ENCODE peak calls at places on chromosomes 5 and 9, in four cellular contexts. J is stomach, N is AG04449, Y is AG09319. L is an unnamed sample.

GRCh38 chr5:96602776-96603175 is 59.4 kb upstream of the CAST start:
- DNase-seq in N (no peak), Y (no peak), J (no peak), L (no peak)

GRCh38 chr5:125835293-125836172 is 587.7 kb upstream of the GRAMD2B start:
- DNase-seq in J (peak; percentile 48), Y (no peak), N (no peak), L (no peak)

GRCh38 chr5:10021248-10021647 is 228.4 kb downstream of the ATPSCKMT start:
- DNase-seq in J (no peak), N (no peak), Y (no peak), L (no peak)

GRCh38 chr5:56815657-56816545 is 552 bp downstream of the MAP3K1 start:
- DNase-seq in J (peak; percentile 34), Y (no peak), N (no peak), L (peak; percentile 86)

GRCh38 chr5:472076-472655 is 29.2 kb downstream of the EXOC3 start:
- DNase-seq in Y (no peak), J (peak; percentile 45), N (no peak), L (no peak)

GRCh38 chr5:115601709-115602584 is at the start of gene TICAM2:
- DNase-seq in N (no peak), J (peak; percentile 56), Y (no peak), L (no peak)

GRCh38 chr9:121850366-121850765 is 198.9 kb downstream of the DAB2IP start:
- DNase-seq in N (no peak), J (no peak), Y (no peak), L (peak; percentile 25)

GRCh38 chr5:138469540-138470321 is 4.5 kb downstream of the EGR1 start:
- DNase-seq in Y (peak; percentile 87), N (peak; percentile 84), J (peak; percentile 55), L (peak; percentile 94)

GRCh38 chr9:107624216-107624948 is 134.8 kb upstream of the KLF4 start:
- DNase-seq in J (no peak), Y (no peak), N (no peak), L (no peak)

GRCh38 chr5:151191661-151192060 is 32.2 kb downstream of the CCDC69 start:
- DNase-seq in N (no peak), Y (no peak), J (no peak), L (no peak)

GRCh38 chr9:136171801-136172411 is 33.0 kb downstream of the LHX3 start:
- DNase-seq in N (no peak), Y (no peak), J (no peak), L (no peak)

GRCh38 chr5:163339148-163339547 is 98.2 kb upstream of the CCNG1 start:
- DNase-seq in J (no peak), Y (no peak), N (no peak), L (no peak)

GRCh38 chr5:100840364-100840763 is 62.7 kb downstream of the ST8SIA4 start:
- DNase-seq in J (no peak), Y (no peak), N (no peak), L (no peak)

GRCh38 chr5:40291338-40291737 is 388.4 kb upstream of the PTGER4 start:
- DNase-seq in N (no peak), J (no peak), Y (no peak), L (no peak)

GRCh38 chr5:103562084-103562452 is 521 bp downstream of the NUDT12 start:
- DNase-seq in N (no peak), Y (no peak), J (no peak), L (no peak)

GRCh38 chr5:68258531-68258930 is 43.0 kb downstream of the PIK3R1 start:
- DNase-seq in N (no peak), Y (no peak), J (no peak), L (no peak)

GRCh38 chr5:159341914-159342313 is 11.6 kb upstream of the IL12B start:
- DNase-seq in J (no peak), Y (peak; percentile 32), N (no peak), L (no peak)

GRCh38 chr5:34822921-34823715 is 15.8 kb upstream of the TTC23L start:
- DNase-seq in J (no peak), Y (no peak), N (no peak), L (no peak)

GRCh38 chr5:36033050-36033449 is 33.6 kb downstream of the UGT3A2 start:
- DNase-seq in J (no peak), Y (no peak), N (no peak), L (no peak)

GRCh38 chr5:169416583-169417196 is 115.8 kb upstream of the SLIT3 start:
- DNase-seq in J (no peak), N (peak; percentile 83), Y (peak; percentile 89), L (no peak)

GRCh38 chr5:64814073-64814472 is 45.3 kb downstream of the CWC27 start:
- DNase-seq in N (no peak), Y (no peak), J (no peak), L (no peak)

GRCh38 chr5:88889165-88890069 is 6.4 kb upstream of the MEF2C start:
- DNase-seq in Y (no peak), J (no peak), N (no peak), L (no peak)

GRCh38 chr5:176784218-176785165 is 25.9 kb upstream of the UNC5A start:
- DNase-seq in N (peak; percentile 36), J (no peak), Y (no peak), L (no peak)

GRCh38 chr9:5976668-5977397 is 38.6 kb downstream of the RANBP6 start:
- DNase-seq in Y (no peak), J (no peak), N (no peak), L (no peak)

GRCh38 chr5:61623401-61624069 is 291.5 kb downstream of the ZSWIM6 start:
- DNase-seq in J (no peak), Y (no peak), N (no peak), L (no peak)

GRCh38 chr9:121075251-121076036 is 689 bp downstream of the CNTRL start:
- DNase-seq in J (no peak), Y (no peak), N (no peak), L (no peak)

GRCh38 chr9:3464033-3464638 is 61.7 kb downstream of the RFX3 start:
- DNase-seq in N (no peak), Y (no peak), J (no peak), L (no peak)

GRCh38 chr9:135887021-135887507 is 20.3 kb downstream of the CAMSAP1 start:
- DNase-seq in J (peak; percentile 24), N (no peak), Y (no peak), L (no peak)

GRCh38 chr5:138542120-138542955 is 698 bp downstream of the ETF1 start:
- DNase-seq in Y (no peak), J (peak; percentile 27), N (no peak), L (no peak)

GRCh38 chr5:131170540-131171275 is at the start of gene LYRM7:
- DNase-seq in J (peak; percentile 96), N (peak; percentile 95), Y (peak; percentile 94), L (peak; percentile 98)
- TF ChIP-seq CTCF in J (no peak), N (no peak), Y (no peak), L (no peak)

GRCh38 chr5:107968465-107968864 is 297.7 kb upstream of the EFNA5 start:
- DNase-seq in N (no peak), Y (peak; percentile 23), J (no peak), L (no peak)

GRCh38 chr5:107964722-107965121 is 294.0 kb upstream of the EFNA5 start:
- DNase-seq in Y (no peak), J (no peak), N (no peak), L (no peak)

GRCh38 chr5:107966216-107966615 is 295.5 kb upstream of the EFNA5 start:
- DNase-seq in Y (no peak), J (no peak), N (no peak), L (no peak)

DNA sequence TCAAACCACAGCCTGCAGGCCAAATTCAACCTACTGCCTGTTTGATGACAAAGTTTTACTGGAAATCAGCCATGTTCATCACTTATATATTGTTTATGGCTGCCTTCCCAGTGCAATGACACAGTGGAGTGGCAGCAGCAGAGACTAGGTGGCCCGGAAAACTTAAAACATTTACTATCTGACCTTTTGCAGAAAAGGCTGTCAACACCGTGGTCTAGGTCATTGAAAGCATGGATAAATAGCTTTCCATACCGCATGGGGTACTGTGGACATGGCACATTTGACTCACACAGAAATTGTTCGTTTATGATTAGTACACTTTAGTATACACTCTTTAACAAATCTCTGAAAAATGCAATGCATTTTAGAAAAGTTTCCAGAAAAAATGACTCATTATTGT is 298.3 kb upstream of the EFNA5 start:
- DNase-seq in J (no peak), N (no peak), Y (no peak), L (no peak)
- TF ChIP-seq CTCF in J (no peak), N (no peak), Y (no peak), L (no peak)

DNA sequence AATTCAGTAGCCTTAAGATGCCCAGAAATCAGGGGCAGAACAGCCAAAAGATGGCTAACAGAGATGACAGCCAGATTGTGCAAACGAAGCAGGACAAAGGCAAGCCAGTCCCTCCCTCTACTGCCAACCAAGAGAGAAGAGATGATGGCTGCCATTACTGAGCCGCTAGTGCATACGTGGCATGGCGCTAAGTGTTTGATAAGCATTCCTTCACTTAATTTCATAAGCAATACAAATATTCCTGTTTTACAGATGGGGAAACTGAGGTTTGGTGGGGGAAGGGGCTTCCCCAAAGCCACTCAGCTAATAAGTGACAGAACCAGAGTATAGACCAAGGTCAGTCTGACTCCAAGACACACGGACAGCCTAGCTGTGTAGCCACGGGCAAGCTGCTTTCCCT is 44.1 kb downstream of the STK10 start:
- DNase-seq in Y (no peak), N (no peak), J (no peak), L (no peak)
- TF ChIP-seq CTCF in Y (no peak), N (no peak), J (no peak), L (no peak)

DNA sequence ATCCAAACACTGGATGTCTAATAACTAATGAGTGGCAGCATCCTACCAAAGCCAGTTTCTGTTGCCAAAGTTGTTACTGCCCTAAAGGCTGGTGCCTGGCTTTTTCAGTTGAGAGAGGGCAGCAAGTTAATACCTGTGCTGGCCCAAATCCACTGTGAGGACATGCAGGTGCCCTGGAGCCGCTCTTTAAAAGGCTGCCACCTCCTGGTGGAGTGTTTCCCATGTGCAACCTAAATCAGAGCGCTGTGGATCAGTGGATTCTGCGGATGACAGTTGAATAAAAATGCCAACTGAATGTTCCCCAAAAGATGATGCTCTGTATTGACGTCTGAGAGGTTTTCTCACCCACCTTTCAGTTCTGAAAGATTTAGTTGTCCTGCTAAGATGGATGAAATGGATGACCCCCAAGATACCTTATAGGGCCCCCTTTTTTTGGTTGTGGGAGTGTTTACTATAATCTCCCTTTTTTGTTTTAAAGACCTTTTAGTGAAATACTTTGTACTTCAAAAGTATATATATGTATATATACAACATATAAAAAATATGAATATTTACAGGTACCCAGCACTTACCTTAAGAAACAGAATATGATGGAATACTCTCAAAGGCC is 146.4 kb downstream of the EGFLAM start:
- DNase-seq in J (peak; percentile 36), Y (no peak), N (no peak), L (no peak)
- TF ChIP-seq CTCF in J (no peak), Y (no peak), N (no peak), L (peak; percentile 18)

DNA sequence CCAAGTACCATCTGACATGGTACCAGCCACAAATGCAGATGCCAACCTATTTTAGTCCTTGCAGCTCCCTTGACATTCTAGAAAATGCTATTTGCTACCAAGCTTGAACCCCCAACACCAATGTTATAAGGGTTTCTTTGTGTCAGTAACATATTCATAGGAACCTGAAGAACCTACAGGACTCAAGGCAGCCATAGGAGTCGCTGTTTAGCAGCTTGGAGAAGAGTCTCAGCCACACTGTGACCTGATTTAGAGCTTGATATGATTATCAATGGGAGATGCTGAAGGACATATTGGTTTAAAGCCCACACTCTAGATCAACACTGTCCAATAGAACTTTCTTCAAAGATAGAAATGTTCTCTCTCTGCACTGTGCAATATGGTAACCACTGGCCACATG is 6.4 kb upstream of the ZFR start:
- DNase-seq in N (no peak), Y (no peak), J (no peak), L (no peak)
- TF ChIP-seq CTCF in N (no peak), Y (no peak), J (no peak), L (peak; percentile 11)

GRCh38 chr5:140801494-140801841 is 611 bp downstream of the PCDHA3 start:
- DNase-seq in N (no peak), J (no peak), Y (no peak), L (no peak)
- TF ChIP-seq CTCF in N (no peak), J (no peak), Y (no peak), L (no peak)